ENCODE peak calls at places on chromosomes 3 and 15, in seven cellular contexts. N is lung, P is upper lobe of right lung, C is kidney, Y is thyroid gland, R is mammary epithelial cell, S is mesenchymal stem cell. I is an unnamed sample. For H3K4me1, the result is how much of the 10 kb centered on the place peaks cover.

GRCh38 chr15:36177590-36178281 is 401.7 kb upstream of the CDIN1 start:
- DNase-seq in N (no peak), P (no peak), C (no peak), Y (no peak), R (no peak), S (peak), I (no peak)

GRCh38 chr3:51982352-51982837 is 940 bp upstream of the ACY1 start:
- DNase-seq in N (peak), P (peak), C (no peak), Y (peak), R (no peak), S (no peak), I (no peak)

GRCh38 chr15:63876085-63876662 is 42.4 kb upstream of the HERC1 start:
- DNase-seq in N (no peak), P (no peak), C (no peak), Y (no peak), R (no peak), S (no peak), I (no peak)

GRCh38 chr3:146161725-146162047 is 702 bp upstream of the PLOD2 start:
- DNase-seq in N (peak), P (no peak), C (peak), Y (peak), R (no peak), S (peak), I (no peak)

GRCh38 chr3:55797775-55798174 is 310.7 kb upstream of the WNT5A start:
- DNase-seq in N (no peak), P (no peak), C (no peak), Y (no peak), R (no peak), S (no peak), I (no peak)

GRCh38 chr3:69541059-69541471 is 155.2 kb upstream of the FRMD4B start:
- DNase-seq in N (no peak), P (no peak), C (no peak), Y (peak), R (peak), S (no peak), I (no peak)

GRCh38 chr15:88749699-88750098 is 53.5 kb upstream of the ACAN start:
- DNase-seq in N (no peak), P (no peak), C (no peak), Y (no peak), R (no peak), S (no peak), I (no peak)

GRCh38 chr3:112687214-112687613 is 46.3 kb upstream of the CCDC80 start:
- DNase-seq in N (no peak), P (no peak), C (no peak), Y (no peak), R (no peak), S (no peak), I (no peak)

GRCh38 chr3:142318331-142318730 is 92.9 kb upstream of the GK5 start:
- DNase-seq in N (no peak), P (no peak), C (no peak), Y (no peak), R (no peak), S (no peak), I (no peak)

GRCh38 chr3:25663324-25664065 is 1.2 kb downstream of the TOP2B start:
- DNase-seq in N (no peak), P (no peak), C (no peak), Y (no peak), R (peak), S (peak), I (no peak)

GRCh38 chr3:96449803-96450202 is 364.6 kb upstream of the EPHA6 start:
- DNase-seq in N (no peak), P (no peak), C (no peak), Y (no peak), R (no peak), S (no peak), I (no peak)

DNA sequence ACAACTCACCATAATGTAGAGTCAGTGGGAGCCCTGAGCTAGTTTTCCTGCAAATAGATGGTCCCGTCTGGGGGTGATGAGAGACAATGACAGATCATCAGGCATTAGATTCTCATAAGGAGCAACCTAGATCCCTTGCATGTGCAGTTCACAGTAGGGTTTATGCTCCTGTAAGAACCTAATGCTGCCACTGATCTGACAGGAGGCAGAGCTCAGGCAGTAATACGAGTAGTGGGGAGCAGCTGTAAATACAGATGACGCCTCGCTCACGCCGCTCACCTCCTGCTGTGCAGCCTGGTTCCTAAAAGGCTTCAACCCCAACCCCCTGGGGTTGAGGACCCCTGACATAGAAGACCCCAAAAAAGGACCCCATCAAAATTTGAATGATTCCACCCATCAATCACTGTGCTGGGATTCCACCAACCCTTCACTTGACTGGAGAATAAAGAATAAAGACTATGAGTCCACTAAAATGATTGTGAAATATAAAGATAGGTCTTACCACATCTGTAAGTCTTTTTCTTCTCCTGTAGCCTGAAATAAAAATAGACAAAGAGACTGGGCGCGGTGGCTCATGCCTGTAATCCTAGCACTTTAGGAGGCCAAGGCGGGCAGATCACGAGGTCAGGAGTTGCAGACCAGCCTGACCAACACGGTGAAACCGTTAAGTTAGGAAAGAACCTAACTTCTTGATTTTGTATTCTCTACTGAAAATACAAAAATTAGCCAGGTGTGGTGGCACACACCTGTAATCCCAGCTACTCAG is 9.9 kb upstream of the UBL7 start:
- DNase-seq in N (no peak), P (no peak), C (no peak), Y (no peak), R (no peak), S (no peak), I (no peak)
- H3K27ac ChIP-seq in N (no peak), P (no peak), C (no peak), Y (no peak), R (no peak), S (no peak), I (no peak)

DNA sequence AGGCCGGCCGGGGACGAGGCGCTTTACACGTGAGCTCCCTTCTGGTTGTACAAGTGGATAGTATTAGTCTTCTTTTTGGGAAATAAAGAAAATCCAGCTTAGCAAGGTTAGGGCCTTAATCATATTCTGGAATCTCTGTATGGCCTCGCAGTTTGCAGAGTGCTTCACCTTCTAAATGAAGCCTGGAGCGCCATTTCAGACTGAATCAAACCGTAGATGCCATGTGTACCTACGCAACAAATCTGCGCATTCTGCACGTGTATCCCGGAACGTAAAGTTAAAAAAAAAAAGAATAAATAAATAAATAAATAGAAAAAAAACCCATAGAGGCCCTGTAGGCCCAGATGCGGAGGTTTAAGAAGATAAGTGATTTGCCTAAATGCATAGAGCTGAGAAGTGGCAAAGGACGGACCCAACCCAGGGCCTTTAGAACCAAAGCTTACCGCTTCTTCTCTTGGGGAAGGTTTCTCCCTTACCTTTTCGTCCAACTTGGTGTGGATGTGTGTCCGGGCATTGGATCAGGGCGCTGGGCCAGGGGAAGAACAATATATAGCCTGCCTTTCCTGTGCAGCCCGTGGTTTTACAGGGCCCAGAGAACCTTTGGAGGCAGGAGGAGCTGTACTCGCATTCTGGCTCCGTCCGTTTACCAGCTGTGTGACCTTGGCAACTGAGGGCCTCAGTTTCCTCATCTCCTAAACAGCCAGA is 516 bp upstream of the P3H2 start:
- DNase-seq in N (no peak), P (no peak), C (no peak), Y (no peak), R (no peak), S (no peak), I (no peak)
- H3K4me1 ChIP-seq in N (under half), P (under half), C (under half), Y (under half), R (under half), S (under half), I (under half)

DNA sequence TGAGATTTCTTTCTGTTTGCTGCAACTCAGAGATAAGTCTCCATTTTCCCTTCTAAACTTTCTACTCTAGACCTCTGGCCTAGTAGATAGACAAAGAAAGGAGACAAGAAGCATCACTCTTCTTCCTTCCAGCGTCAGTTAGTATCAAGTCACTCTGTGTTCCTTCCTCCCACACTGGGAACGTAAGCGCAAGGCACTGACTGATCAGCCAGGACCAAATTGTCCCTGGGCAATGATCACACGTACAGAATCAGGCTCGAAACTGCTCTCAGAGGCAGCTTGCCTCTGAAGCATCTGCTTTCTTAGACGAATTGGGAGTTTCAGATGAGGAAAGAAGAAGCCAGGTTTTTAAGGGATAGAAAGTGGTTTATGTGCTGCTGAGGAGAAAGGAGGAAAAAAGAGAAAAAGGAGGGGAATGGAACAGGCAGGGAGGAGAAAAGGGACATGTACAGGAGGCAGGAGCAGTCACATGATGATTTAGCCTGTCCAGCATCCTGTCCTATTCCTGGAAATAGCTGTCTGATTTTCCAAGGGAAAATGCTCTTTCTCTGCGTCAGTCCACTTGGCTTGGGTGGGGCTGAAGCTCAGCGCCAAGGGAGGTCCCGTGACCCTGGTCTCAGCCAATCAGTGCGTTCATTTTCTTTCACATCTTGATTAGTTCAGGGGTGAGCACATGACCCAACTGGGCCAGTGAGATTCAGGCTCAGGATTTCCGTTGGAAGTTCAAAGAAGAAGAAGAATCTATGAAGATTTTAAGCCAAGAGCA is 102.0 kb upstream of the PRICKLE2 start:
- DNase-seq in N (peak), P (no peak), C (peak), Y (peak), R (no peak), S (peak), I (no peak)
- H3K27ac ChIP-seq in N (peak), P (peak), C (peak), Y (peak), R (no peak), S (no peak), I (no peak)

GRCh38 chr3:12985148-12985547 is 88.1 kb downstream of the IQSEC1 start:
- DNase-seq in N (no peak), P (no peak), C (no peak), Y (no peak), R (no peak), S (no peak), I (peak)
- H3K4me1 ChIP-seq in N (under half), P (under half), C (under half), Y (under half), R (under half), S (under half), I (under half)

DNA sequence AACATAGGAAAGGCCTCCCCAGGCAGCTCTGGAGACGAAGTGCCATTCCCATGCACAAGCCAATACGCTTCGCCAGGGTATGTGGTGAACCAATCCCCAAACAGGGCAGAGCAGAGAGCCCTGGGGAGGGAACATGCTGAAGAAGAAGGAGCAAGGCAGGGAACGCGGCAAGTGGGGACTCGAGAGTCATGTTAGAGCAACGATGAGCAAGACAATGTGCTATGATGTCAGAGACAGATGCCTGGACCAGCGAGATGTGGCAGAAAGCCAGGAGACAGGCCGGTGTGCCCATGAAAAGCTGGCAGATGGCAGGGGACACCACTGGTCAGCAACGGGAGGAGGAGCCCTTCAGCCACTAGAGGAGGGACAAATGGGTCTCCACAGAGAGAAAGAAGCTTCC is 39.6 kb downstream of the NIPA2 start:
- DNase-seq in N (no peak), P (no peak), C (peak), Y (no peak), R (no peak), S (no peak), I (no peak)
- H3K27ac ChIP-seq in N (no peak), P (no peak), C (no peak), Y (no peak), R (no peak), S (no peak), I (no peak)

GRCh38 chr3:129611812-129612349 is 5.4 kb upstream of the PLXND1 start:
- DNase-seq in N (no peak), P (no peak), C (peak), Y (no peak), R (no peak), S (peak), I (no peak)

GRCh38 chr3:129614927-129615363 is 8.5 kb upstream of the PLXND1 start:
- DNase-seq in N (no peak), P (peak), C (peak), Y (no peak), R (no peak), S (no peak), I (peak)

GRCh38 chr3:129614435-129614834 is 8.0 kb upstream of the PLXND1 start:
- DNase-seq in N (no peak), P (no peak), C (peak), Y (no peak), R (no peak), S (no peak), I (no peak)

GRCh38 chr3:129612350-129613204 is 6.1 kb upstream of the PLXND1 start:
- DNase-seq in N (no peak), P (no peak), C (peak), Y (no peak), R (no peak), S (peak), I (no peak)

GRCh38 chr3:129613205-129613740 is 6.8 kb upstream of the PLXND1 start:
- DNase-seq in N (no peak), P (no peak), C (peak), Y (no peak), R (no peak), S (no peak), I (no peak)
- H3K4me1 ChIP-seq in N (under half), P (half or more), C (under half), Y (under half), R (under half), S (under half), I (half or more)

GRCh38 chr3:36701249-36701572 is 63.1 kb downstream of the DCLK3 start:
- DNase-seq in N (no peak), P (no peak), C (no peak), Y (no peak), R (no peak), S (no peak), I (no peak)
- H3K27ac ChIP-seq in N (no peak), P (no peak), C (no peak), Y (no peak), R (no peak), S (no peak), I (no peak)

I was measured in spleen.